ENCODE peak calls at places on chromosomes 3 and 15, in six cellular contexts. One of them, this sample, is unnamed. For H3K36me3, the result is how much of the 10 kb centered on the place peaks cover.

GRCh38 chr3:112351036-112351435 is 18.1 kb downstream of the CD200 start:
- DNase-seq in tibial nerve: no peak
- DNase-seq in effector memory CD4-positive, alpha-beta T cell: no peak
- DNase-seq in sigmoid colon: no peak
- DNase-seq in adrenal gland: peak
- DNase-seq in naive thymus-derived CD4-positive, alpha-beta T cell: no peak
- DNase-seq in this sample: no peak

GRCh38 chr3:153138267-153139210 is 23.5 kb upstream of the RAP2B start:
- DNase-seq in tibial nerve: peak
- DNase-seq in effector memory CD4-positive, alpha-beta T cell: no peak
- DNase-seq in sigmoid colon: peak
- DNase-seq in adrenal gland: peak
- DNase-seq in naive thymus-derived CD4-positive, alpha-beta T cell: no peak
- DNase-seq in this sample: no peak

GRCh38 chr15:69881310-69881660 is 216.4 kb downstream of the TLE3 start:
- DNase-seq in tibial nerve: no peak
- DNase-seq in effector memory CD4-positive, alpha-beta T cell: no peak
- DNase-seq in sigmoid colon: no peak
- DNase-seq in adrenal gland: no peak
- DNase-seq in naive thymus-derived CD4-positive, alpha-beta T cell: no peak
- DNase-seq in this sample: no peak

GRCh38 chr3:29226709-29227108 is 54.2 kb upstream of the RBMS3 start:
- DNase-seq in tibial nerve: no peak
- DNase-seq in effector memory CD4-positive, alpha-beta T cell: no peak
- DNase-seq in sigmoid colon: no peak
- DNase-seq in adrenal gland: peak
- DNase-seq in naive thymus-derived CD4-positive, alpha-beta T cell: no peak
- DNase-seq in this sample: no peak

GRCh38 chr15:79929412-79929811 is 32.6 kb upstream of the MTHFS start:
- DNase-seq in tibial nerve: no peak
- DNase-seq in effector memory CD4-positive, alpha-beta T cell: no peak
- DNase-seq in sigmoid colon: no peak
- DNase-seq in adrenal gland: no peak
- DNase-seq in naive thymus-derived CD4-positive, alpha-beta T cell: no peak
- DNase-seq in this sample: no peak

GRCh38 chr3:156750874-156751245 is 75.3 kb upstream of the LEKR1 start:
- DNase-seq in tibial nerve: no peak
- DNase-seq in effector memory CD4-positive, alpha-beta T cell: no peak
- DNase-seq in sigmoid colon: no peak
- DNase-seq in adrenal gland: no peak
- DNase-seq in naive thymus-derived CD4-positive, alpha-beta T cell: no peak
- DNase-seq in this sample: no peak

GRCh38 chr3:168248383-168249047 is 152.8 kb upstream of the GOLIM4 start:
- DNase-seq in tibial nerve: no peak
- DNase-seq in effector memory CD4-positive, alpha-beta T cell: no peak
- DNase-seq in sigmoid colon: no peak
- DNase-seq in adrenal gland: no peak
- DNase-seq in naive thymus-derived CD4-positive, alpha-beta T cell: no peak
- DNase-seq in this sample: no peak

GRCh38 chr15:77417642-77418041 is 2.3 kb downstream of the PEAK1 start:
- DNase-seq in tibial nerve: no peak
- DNase-seq in effector memory CD4-positive, alpha-beta T cell: no peak
- DNase-seq in sigmoid colon: no peak
- DNase-seq in adrenal gland: no peak
- DNase-seq in naive thymus-derived CD4-positive, alpha-beta T cell: no peak
- DNase-seq in this sample: no peak

GRCh38 chr3:128491071-128491899 is 1.7 kb downstream of the GATA2 start:
- DNase-seq in tibial nerve: no peak
- DNase-seq in effector memory CD4-positive, alpha-beta T cell: no peak
- DNase-seq in sigmoid colon: peak
- DNase-seq in adrenal gland: no peak
- DNase-seq in naive thymus-derived CD4-positive, alpha-beta T cell: no peak
- DNase-seq in this sample: no peak

GRCh38 chr3:33664195-33664594 is 53.9 kb downstream of the CLASP2 start:
- DNase-seq in tibial nerve: no peak
- DNase-seq in effector memory CD4-positive, alpha-beta T cell: no peak
- DNase-seq in sigmoid colon: no peak
- DNase-seq in adrenal gland: no peak
- DNase-seq in naive thymus-derived CD4-positive, alpha-beta T cell: no peak
- DNase-seq in this sample: no peak

GRCh38 chr15:59216911-59217310 is 10.3 kb downstream of the LDHAL6B start:
- DNase-seq in tibial nerve: no peak
- DNase-seq in effector memory CD4-positive, alpha-beta T cell: no peak
- DNase-seq in sigmoid colon: no peak
- DNase-seq in adrenal gland: no peak
- DNase-seq in naive thymus-derived CD4-positive, alpha-beta T cell: no peak
- DNase-seq in this sample: no peak

GRCh38 chr3:85662462-85662861 is 703.7 kb downstream of the CADM2 start:
- DNase-seq in tibial nerve: no peak
- DNase-seq in effector memory CD4-positive, alpha-beta T cell: no peak
- DNase-seq in sigmoid colon: no peak
- DNase-seq in adrenal gland: no peak
- DNase-seq in naive thymus-derived CD4-positive, alpha-beta T cell: no peak
- DNase-seq in this sample: no peak

GRCh38 chr3:127629462-127630403 is 748 bp downstream of the PODXL2 start:
- DNase-seq in tibial nerve: no peak
- DNase-seq in effector memory CD4-positive, alpha-beta T cell: peak
- DNase-seq in sigmoid colon: no peak
- DNase-seq in adrenal gland: peak
- DNase-seq in naive thymus-derived CD4-positive, alpha-beta T cell: peak
- DNase-seq in this sample: no peak

GRCh38 chr3:14261229-14261628 is 82.6 kb downstream of the LSM3 start:
- DNase-seq in tibial nerve: peak
- DNase-seq in effector memory CD4-positive, alpha-beta T cell: peak
- DNase-seq in sigmoid colon: peak
- DNase-seq in adrenal gland: peak
- DNase-seq in naive thymus-derived CD4-positive, alpha-beta T cell: peak
- DNase-seq in this sample: peak

GRCh38 chr3:39126532-39127071 is 19.1 kb downstream of the TTC21A start:
- DNase-seq in tibial nerve: peak
- DNase-seq in effector memory CD4-positive, alpha-beta T cell: no peak
- DNase-seq in sigmoid colon: peak
- DNase-seq in adrenal gland: peak
- DNase-seq in naive thymus-derived CD4-positive, alpha-beta T cell: no peak
- DNase-seq in this sample: no peak

GRCh38 chr3:8938021-8938420 is 25.3 kb downstream of the RAD18 start:
- DNase-seq in tibial nerve: no peak
- DNase-seq in effector memory CD4-positive, alpha-beta T cell: no peak
- DNase-seq in sigmoid colon: no peak
- DNase-seq in adrenal gland: no peak
- DNase-seq in naive thymus-derived CD4-positive, alpha-beta T cell: no peak
- DNase-seq in this sample: no peak

GRCh38 chr3:197352382-197352781 is 54.0 kb upstream of the DLG1 start:
- DNase-seq in tibial nerve: no peak
- DNase-seq in effector memory CD4-positive, alpha-beta T cell: no peak
- DNase-seq in sigmoid colon: peak
- DNase-seq in adrenal gland: peak
- DNase-seq in naive thymus-derived CD4-positive, alpha-beta T cell: no peak
- DNase-seq in this sample: peak

GRCh38 chr15:79136434-79137046 is 46.0 kb upstream of the RASGRF1 start:
- DNase-seq in tibial nerve: no peak
- DNase-seq in effector memory CD4-positive, alpha-beta T cell: no peak
- DNase-seq in sigmoid colon: no peak
- DNase-seq in adrenal gland: no peak
- DNase-seq in naive thymus-derived CD4-positive, alpha-beta T cell: no peak
- DNase-seq in this sample: no peak

GRCh38 chr3:39378957-39379777 is 4.0 kb upstream of the SLC25A38 start:
- DNase-seq in tibial nerve: no peak
- DNase-seq in effector memory CD4-positive, alpha-beta T cell: no peak
- DNase-seq in sigmoid colon: no peak
- DNase-seq in adrenal gland: no peak
- DNase-seq in naive thymus-derived CD4-positive, alpha-beta T cell: no peak
- DNase-seq in this sample: no peak

GRCh38 chr15:60381148-60381788 is 16.5 kb downstream of the ANXA2 start:
- DNase-seq in tibial nerve: no peak
- DNase-seq in effector memory CD4-positive, alpha-beta T cell: no peak
- DNase-seq in sigmoid colon: no peak
- DNase-seq in adrenal gland: no peak
- DNase-seq in naive thymus-derived CD4-positive, alpha-beta T cell: no peak
- DNase-seq in this sample: no peak

GRCh38 chr15:29812384-29812694 is 9.9 kb downstream of the TJP1 start:
- DNase-seq in tibial nerve: no peak
- DNase-seq in effector memory CD4-positive, alpha-beta T cell: no peak
- DNase-seq in sigmoid colon: no peak
- DNase-seq in adrenal gland: no peak
- DNase-seq in naive thymus-derived CD4-positive, alpha-beta T cell: no peak
- DNase-seq in this sample: no peak

GRCh38 chr3:194204793-194205065 is 68.8 kb downstream of the HES1 start:
- DNase-seq in tibial nerve: no peak
- DNase-seq in effector memory CD4-positive, alpha-beta T cell: no peak
- DNase-seq in sigmoid colon: peak
- DNase-seq in adrenal gland: no peak
- DNase-seq in naive thymus-derived CD4-positive, alpha-beta T cell: no peak
- DNase-seq in this sample: no peak

GRCh38 chr3:196941846-196942225 is 492 bp downstream of the NCBP2 start:
- DNase-seq in tibial nerve: no peak
- DNase-seq in effector memory CD4-positive, alpha-beta T cell: peak
- DNase-seq in sigmoid colon: no peak
- DNase-seq in adrenal gland: peak
- DNase-seq in naive thymus-derived CD4-positive, alpha-beta T cell: peak
- DNase-seq in this sample: peak

GRCh38 chr15:77589839-77590238 is 42.9 kb downstream of the LINGO1 start:
- DNase-seq in tibial nerve: no peak
- DNase-seq in effector memory CD4-positive, alpha-beta T cell: no peak
- DNase-seq in sigmoid colon: no peak
- DNase-seq in adrenal gland: peak
- DNase-seq in naive thymus-derived CD4-positive, alpha-beta T cell: no peak
- DNase-seq in this sample: no peak

GRCh38 chr3:112774293-112774926 is 72.3 kb downstream of the CD200R1L start:
- DNase-seq in tibial nerve: no peak
- DNase-seq in effector memory CD4-positive, alpha-beta T cell: no peak
- DNase-seq in sigmoid colon: no peak
- DNase-seq in adrenal gland: no peak
- DNase-seq in naive thymus-derived CD4-positive, alpha-beta T cell: no peak
- DNase-seq in this sample: no peak

GRCh38 chr3:111473550-111473949 is 68.4 kb upstream of the CD96 start:
- DNase-seq in tibial nerve: no peak
- DNase-seq in effector memory CD4-positive, alpha-beta T cell: no peak
- DNase-seq in sigmoid colon: no peak
- DNase-seq in adrenal gland: no peak
- DNase-seq in naive thymus-derived CD4-positive, alpha-beta T cell: no peak
- DNase-seq in this sample: no peak

DNA sequence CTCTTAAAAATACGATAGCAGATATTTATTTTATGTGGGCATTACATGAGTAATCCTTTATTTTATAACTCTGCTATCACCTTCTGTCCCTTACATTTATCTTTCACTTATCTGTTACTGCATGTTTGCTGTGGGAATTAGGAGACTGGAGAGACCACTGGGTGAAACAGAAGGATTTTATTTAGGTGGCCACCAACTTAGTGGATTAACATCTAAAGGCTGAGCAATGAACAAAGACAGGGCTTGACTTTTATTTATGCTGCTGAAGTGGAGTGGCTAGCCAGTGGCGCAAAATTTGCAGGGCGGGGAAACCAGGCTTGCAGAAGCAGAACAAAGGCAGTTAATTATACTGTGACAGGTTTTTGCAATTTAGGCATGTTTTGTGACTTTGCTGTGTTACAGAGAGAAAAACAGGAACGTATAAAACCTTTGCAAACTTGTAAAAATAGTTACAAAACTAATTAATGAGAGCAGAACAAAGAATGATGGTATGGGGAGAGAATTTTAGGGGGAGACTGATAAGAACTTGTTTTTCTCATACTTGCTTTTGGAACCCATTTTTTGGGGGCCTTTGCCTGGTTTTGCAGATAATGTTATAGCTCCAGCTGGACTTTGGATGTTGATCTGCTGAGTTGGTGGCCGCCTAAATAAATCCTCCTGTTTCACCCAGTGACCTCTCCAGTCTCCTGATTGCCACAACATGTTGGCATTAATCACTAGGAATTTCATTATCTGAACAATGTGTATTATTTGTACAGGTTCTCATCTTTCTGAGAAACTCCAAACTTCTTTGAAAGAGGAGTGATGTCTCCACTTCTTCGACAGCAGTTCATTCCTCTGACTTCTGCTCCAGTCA is 18.0 kb downstream of the KLHL24 start:
- DNase-seq in tibial nerve: no peak
- DNase-seq in effector memory CD4-positive, alpha-beta T cell: no peak
- DNase-seq in sigmoid colon: no peak
- DNase-seq in adrenal gland: no peak
- DNase-seq in naive thymus-derived CD4-positive, alpha-beta T cell: no peak
- DNase-seq in this sample: no peak
- H3K36me3 ChIP-seq in tibial nerve: half or more
- H3K36me3 ChIP-seq in effector memory CD4-positive, alpha-beta T cell: under half
- H3K36me3 ChIP-seq in sigmoid colon: under half
- H3K36me3 ChIP-seq in adrenal gland: under half
- H3K36me3 ChIP-seq in naive thymus-derived CD4-positive, alpha-beta T cell: under half
- H3K36me3 ChIP-seq in this sample: half or more

DNA sequence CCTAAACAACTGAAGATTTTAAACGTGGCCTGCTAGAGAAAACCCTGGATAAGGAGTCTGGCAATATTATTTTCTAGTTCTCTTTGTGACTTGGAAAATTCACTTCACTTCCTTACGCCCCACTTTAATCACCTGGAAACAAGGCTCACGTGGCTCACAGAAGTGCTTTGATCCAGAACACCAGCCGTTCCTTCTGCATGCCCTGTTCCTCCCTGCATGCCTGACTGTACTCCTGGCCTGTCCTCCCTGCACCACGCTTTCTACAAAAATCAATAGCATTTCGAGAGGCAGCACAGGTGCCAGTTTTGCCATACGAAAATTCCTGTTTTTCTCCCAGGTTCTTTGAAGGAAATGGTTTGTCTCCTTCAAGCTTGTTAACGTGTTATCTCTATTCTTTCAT is 474.2 kb upstream of the RGMA start:
- DNase-seq in tibial nerve: no peak
- DNase-seq in effector memory CD4-positive, alpha-beta T cell: no peak
- DNase-seq in sigmoid colon: no peak
- DNase-seq in adrenal gland: no peak
- DNase-seq in naive thymus-derived CD4-positive, alpha-beta T cell: no peak
- DNase-seq in this sample: no peak
- H3K36me3 ChIP-seq in tibial nerve: under half
- H3K36me3 ChIP-seq in effector memory CD4-positive, alpha-beta T cell: under half
- H3K36me3 ChIP-seq in sigmoid colon: under half
- H3K36me3 ChIP-seq in adrenal gland: under half
- H3K36me3 ChIP-seq in naive thymus-derived CD4-positive, alpha-beta T cell: under half
- H3K36me3 ChIP-seq in this sample: under half

GRCh38 chr3:100748220-100748619 is 38.9 kb downstream of the TFG start:
- DNase-seq in tibial nerve: no peak
- DNase-seq in effector memory CD4-positive, alpha-beta T cell: no peak
- DNase-seq in sigmoid colon: no peak
- DNase-seq in adrenal gland: no peak
- DNase-seq in naive thymus-derived CD4-positive, alpha-beta T cell: no peak
- DNase-seq in this sample: no peak
- H3K36me3 ChIP-seq in tibial nerve: half or more
- H3K36me3 ChIP-seq in effector memory CD4-positive, alpha-beta T cell: under half
- H3K36me3 ChIP-seq in sigmoid colon: under half
- H3K36me3 ChIP-seq in adrenal gland: under half
- H3K36me3 ChIP-seq in naive thymus-derived CD4-positive, alpha-beta T cell: under half
- H3K36me3 ChIP-seq in this sample: half or more

DNA sequence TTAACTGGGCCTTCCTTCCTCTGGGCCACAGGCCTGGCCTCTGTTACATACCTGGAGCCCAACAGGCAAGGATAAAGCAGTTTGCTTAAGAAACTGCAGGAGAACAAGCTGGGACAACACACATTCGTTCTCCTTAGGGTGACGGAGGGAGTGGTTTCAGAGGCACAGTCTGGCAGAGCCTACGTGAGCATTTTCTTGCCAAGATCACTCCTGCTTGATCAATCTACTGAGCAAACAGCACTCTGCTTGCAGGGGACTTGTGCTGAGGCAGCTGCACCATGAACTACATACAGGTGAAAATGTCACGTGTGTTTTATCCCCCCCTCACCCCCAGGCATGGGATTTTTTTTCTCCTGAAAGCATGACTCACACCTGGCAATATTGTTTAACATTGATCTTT is 57.6 kb downstream of the CDCP1 start:
- DNase-seq in tibial nerve: no peak
- DNase-seq in effector memory CD4-positive, alpha-beta T cell: no peak
- DNase-seq in sigmoid colon: no peak
- DNase-seq in adrenal gland: no peak
- DNase-seq in naive thymus-derived CD4-positive, alpha-beta T cell: no peak
- DNase-seq in this sample: no peak
- H3K36me3 ChIP-seq in tibial nerve: under half
- H3K36me3 ChIP-seq in effector memory CD4-positive, alpha-beta T cell: under half
- H3K36me3 ChIP-seq in sigmoid colon: under half
- H3K36me3 ChIP-seq in adrenal gland: under half
- H3K36me3 ChIP-seq in naive thymus-derived CD4-positive, alpha-beta T cell: under half
- H3K36me3 ChIP-seq in this sample: under half